ENCODE peak calls at places on chromosomes 1 and 21, in five cellular contexts. F is body of pancreas; N is CD8-positive, alpha-beta T cell; O is cardiac fibroblast; Q is kidney. G is an unnamed sample.

GRCh38 chr1:165633624-165634023 is 2.6 kb downstream of the MGST3 start:
- DNase-seq in O (peak), F (no peak), N (no peak), Q (no peak), G (no peak)

GRCh38 chr1:66641851-66642473 is 108.0 kb downstream of the SGIP1 start:
- DNase-seq in N (no peak), F (no peak), Q (no peak), O (no peak), G (peak)

GRCh38 chr1:61477301-61477700 is 247.6 kb downstream of the TM2D1 start:
- DNase-seq in Q (no peak), O (no peak), F (no peak), N (no peak), G (no peak)

GRCh38 chr1:115296981-115297380 is 41.1 kb downstream of the NGF start:
- DNase-seq in F (no peak), Q (no peak), N (no peak), O (no peak), G (no peak)

GRCh38 chr1:46535063-46535462 is 16.4 kb downstream of the KNCN start:
- DNase-seq in O (no peak), N (no peak), Q (peak), F (peak), G (no peak)

GRCh38 chr1:213484333-213484732 is 433.3 kb downstream of the RPS6KC1 start:
- DNase-seq in N (no peak), Q (no peak), F (no peak), O (no peak), G (no peak)

GRCh38 chr1:190067592-190067991 is 410.1 kb downstream of the BRINP3 start:
- DNase-seq in N (no peak), O (peak), F (no peak), Q (no peak), G (no peak)

GRCh38 chr1:55481634-55482033 is 266.5 kb upstream of the USP24 start:
- DNase-seq in F (no peak), N (no peak), O (no peak), Q (no peak), G (no peak)

GRCh38 chr1:180562582-180562981 is 3.8 kb downstream of the OVAAL start:
- DNase-seq in F (no peak), Q (no peak), N (no peak), O (no peak), G (no peak)

GRCh38 chr1:28447674-28448073 is 58.2 kb upstream of the RCC1 start:
- DNase-seq in F (no peak), Q (no peak), N (no peak), O (no peak), G (no peak)

GRCh38 chr1:187474266-187474665 is 645.5 kb downstream of the PLA2G4A start:
- DNase-seq in O (peak), Q (no peak), N (no peak), F (no peak), G (no peak)

GRCh38 chr1:215279682-215280081 is 197.1 kb downstream of the KCNK2 start:
- DNase-seq in N (no peak), O (no peak), F (no peak), Q (no peak), G (no peak)

GRCh38 chr1:52634111-52634510 is 1.1 kb downstream of the SHISAL2A start:
- DNase-seq in O (no peak), Q (no peak), F (no peak), N (no peak), G (no peak)

GRCh38 chr21:45029298-45029967 is 44.9 kb upstream of the ADARB1 start:
- DNase-seq in N (no peak), Q (peak), O (peak), F (no peak), G (no peak)

GRCh38 chr1:16217061-16217785 is 4.8 kb upstream of the ARHGEF19 start:
- DNase-seq in Q (peak), F (peak), N (peak), O (peak), G (peak)

GRCh38 chr1:168803696-168804510 is 74.9 kb upstream of the DPT start:
- DNase-seq in O (no peak), F (peak), Q (no peak), N (no peak), G (no peak)

GRCh38 chr1:78520216-78520615 is 29.4 kb downstream of the PTGFR start:
- DNase-seq in Q (no peak), O (peak), F (no peak), N (no peak), G (no peak)

GRCh38 chr1:111656093-111657017 is 36.8 kb downstream of the RAP1A start:
- DNase-seq in Q (no peak), N (no peak), O (peak), F (peak), G (peak)

GRCh38 chr1:39655578-39656268 is 16.2 kb downstream of the NT5C1A start:
- DNase-seq in O (no peak), Q (no peak), N (no peak), F (no peak), G (no peak)

GRCh38 chr1:40078512-40079333 is 18.3 kb downstream of the PPT1 start:
- DNase-seq in Q (no peak), O (peak), F (peak), N (peak), G (no peak)

GRCh38 chr1:101025283-101025679 is 303 bp downstream of the DPH5 start:
- DNase-seq in Q (no peak), O (peak), F (no peak), N (no peak), G (no peak)

GRCh38 chr1:181143081-181143859 is 54.8 kb downstream of the IER5 start:
- DNase-seq in N (no peak), Q (no peak), O (no peak), F (no peak), G (no peak)

GRCh38 chr1:230170610-230171009 is 103.6 kb downstream of the GALNT2 start:
- DNase-seq in O (no peak), Q (no peak), N (no peak), F (no peak), G (no peak)

GRCh38 chr1:157272899-157273774 is 134.9 kb upstream of the ETV3 start:
- DNase-seq in Q (no peak), O (no peak), F (no peak), N (no peak), G (no peak)

GRCh38 chr1:173914366-173914871 is 2.7 kb downstream of the SERPINC1 start:
- DNase-seq in F (peak), O (peak), N (no peak), Q (no peak), G (no peak)

GRCh38 chr1:1250828-1251284 is 4.3 kb upstream of the C1QTNF12 start:
- DNase-seq in Q (no peak), O (no peak), F (no peak), N (peak), G (no peak)

GRCh38 chr1:57632401-57632800 is 208.5 kb upstream of the DAB1 start:
- DNase-seq in N (no peak), F (no peak), O (peak), Q (no peak), G (no peak)

GRCh38 chr1:224510880-224511645 is 76.5 kb upstream of the WDR26 start:
- DNase-seq in O (peak), F (no peak), Q (no peak), N (no peak), G (no peak)

GRCh38 chr1:236140705-236141446 is 1.5 kb upstream of the GPR137B start:
- DNase-seq in F (no peak), N (no peak), O (no peak), Q (no peak), G (no peak)

GRCh38 chr1:236139495-236139894 is 2.8 kb upstream of the GPR137B start:
- DNase-seq in F (no peak), O (no peak), N (no peak), Q (no peak), G (no peak)

GRCh38 chr1:236133802-236134201 is 8.5 kb upstream of the GPR137B start:
- DNase-seq in N (no peak), F (no peak), Q (no peak), O (no peak), G (no peak)

GRCh38 chr1:236141447-236142357 is 637 bp upstream of the GPR137B start:
- DNase-seq in O (peak), N (no peak), F (peak), Q (peak), G (no peak)

DNA sequence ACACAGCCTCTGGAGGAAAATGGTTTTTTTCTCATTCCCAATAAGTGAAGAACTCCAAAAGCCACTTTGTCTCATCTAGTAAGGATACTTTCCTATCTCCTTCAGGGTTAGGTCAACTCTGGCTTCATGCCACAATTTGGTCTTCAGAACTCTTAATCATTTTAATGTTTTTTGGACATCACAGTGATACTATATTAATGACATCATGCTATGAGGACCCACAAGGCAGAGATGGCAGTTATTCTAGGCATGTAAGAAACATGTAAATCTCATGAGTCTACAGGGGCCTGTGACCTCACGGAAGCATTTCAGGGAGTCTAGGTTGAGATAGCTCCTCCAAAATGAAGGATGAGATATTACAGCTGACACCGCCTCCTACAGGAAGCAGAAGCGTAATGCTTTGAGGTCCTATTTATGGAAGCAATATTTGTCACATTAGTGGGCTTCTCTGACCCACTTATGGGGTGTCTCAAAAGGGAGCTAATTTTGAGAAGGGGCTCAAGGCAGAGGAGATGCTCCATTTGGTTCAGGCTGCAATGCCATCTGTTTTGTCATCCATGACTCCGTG is 5.0 kb upstream of the GPR137B start:
- DNase-seq in N (no peak), Q (no peak), O (no peak), F (no peak), G (no peak)
- TF ChIP-seq CTCF in N (no peak), Q (no peak), O (no peak), F (no peak), G (no peak)

GRCh38 chr1:228180271-228180987 is 14.8 kb downstream of the IBA57 start:
- DNase-seq in N (no peak), F (no peak), Q (no peak), O (no peak), G (no peak)
- TF ChIP-seq CTCF in N (peak), F (no peak), Q (no peak), O (peak), G (peak)

GRCh38 chr1:43708006-43708412 is 673 bp downstream of the ST3GAL3 start:
- DNase-seq in Q (no peak), O (peak), F (no peak), N (no peak), G (no peak)

GRCh38 chr1:43711049-43711448 is 3.7 kb downstream of the ST3GAL3 start:
- DNase-seq in N (no peak), F (no peak), O (peak), Q (no peak), G (no peak)

GRCh38 chr1:43716559-43717281 is 9.4 kb downstream of the ST3GAL3 start:
- DNase-seq in F (no peak), O (no peak), Q (no peak), N (no peak), G (peak)

GRCh38 chr1:43707191-43708005 is at the start of gene ST3GAL3:
- DNase-seq in N (peak), Q (peak), O (peak), F (peak), G (peak)

DNA sequence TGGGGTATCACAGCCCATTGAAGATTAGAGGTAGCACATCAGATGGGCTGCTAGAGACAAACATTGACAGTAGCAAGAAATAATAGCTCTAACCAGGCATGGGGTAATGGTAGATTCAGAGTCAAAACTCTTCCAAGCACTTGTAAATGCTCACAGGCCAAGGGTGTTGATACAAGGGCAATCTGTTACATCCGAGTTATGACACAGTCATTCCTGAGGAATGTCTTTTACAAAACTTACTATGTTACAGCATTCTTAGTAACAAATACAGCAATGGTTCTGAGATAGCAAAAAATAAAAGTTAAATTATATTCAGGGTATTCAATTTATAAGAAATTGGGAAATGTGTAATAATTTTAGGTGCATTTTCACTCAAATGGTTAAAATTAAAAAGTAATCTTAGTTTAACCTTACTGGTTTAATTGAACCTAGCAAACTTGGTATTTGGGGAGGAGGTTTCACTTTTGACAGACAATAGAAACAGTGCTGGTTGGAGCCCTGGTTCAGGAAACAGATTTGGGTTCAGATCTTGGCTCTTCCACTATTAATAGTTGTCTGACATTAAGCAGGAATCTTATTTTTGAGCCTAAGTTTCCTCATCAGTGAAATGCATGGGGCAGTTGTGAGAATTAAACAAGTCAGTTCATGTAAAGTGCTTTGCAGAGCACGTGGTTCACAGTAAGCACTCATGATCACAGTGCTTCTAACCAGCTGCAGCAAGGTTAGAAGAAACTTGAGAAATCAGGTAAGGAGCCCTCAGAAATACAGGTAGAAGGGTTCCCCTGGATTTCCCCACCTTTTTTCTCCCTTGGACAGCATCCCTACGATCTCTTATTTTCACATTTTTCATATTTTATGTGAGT is 4.4 kb downstream of the ST3GAL3 start:
- DNase-seq in O (peak), Q (no peak), F (no peak), N (no peak), G (peak)
- TF ChIP-seq CTCF in O (no peak), Q (no peak), F (no peak), N (no peak), G (no peak)

GRCh38 chr1:204357551-204357950 is 2.2 kb downstream of the PLEKHA6 start:
- DNase-seq in F (no peak), Q (no peak), O (peak), N (no peak), G (no peak)
- TF ChIP-seq CTCF in F (no peak), Q (no peak), O (no peak), N (no peak), G (no peak)

GRCh38 chr21:35368326-35368725 is 319.2 kb upstream of the RUNX1 start:
- DNase-seq in F (no peak), N (no peak), Q (no peak), O (no peak), G (no peak)
- TF ChIP-seq CTCF in F (no peak), N (no peak), Q (no peak), O (no peak), G (no peak)

GRCh38 chr21:40466893-40467483 is 380.0 kb downstream of the DSCAM start:
- DNase-seq in O (peak), F (peak), N (no peak), Q (no peak), G (no peak)
- TF ChIP-seq CTCF in O (no peak), F (peak), N (no peak), Q (peak), G (peak)

GRCh38 chr1:2867087-2867425 is 65.6 kb upstream of the TTC34 start:
- DNase-seq in O (no peak), Q (peak), N (no peak), F (no peak), G (no peak)

GRCh38 chr1:2868571-2868970 is 67.1 kb upstream of the TTC34 start:
- DNase-seq in N (no peak), Q (no peak), F (no peak), O (no peak), G (no peak)

GRCh38 chr1:2865571-2866414 is 64.3 kb upstream of the TTC34 start:
- DNase-seq in F (no peak), N (no peak), O (no peak), Q (peak), G (no peak)

GRCh38 chr1:2866415-2867086 is 65.1 kb upstream of the TTC34 start:
- DNase-seq in F (no peak), Q (peak), O (no peak), N (no peak), G (no peak)

GRCh38 chr1:2867861-2868260 is 66.4 kb upstream of the TTC34 start:
- DNase-seq in Q (no peak), O (no peak), F (no peak), N (no peak), G (no peak)
- TF ChIP-seq CTCF in Q (no peak), O (no peak), F (no peak), N (no peak), G (no peak)

DNA sequence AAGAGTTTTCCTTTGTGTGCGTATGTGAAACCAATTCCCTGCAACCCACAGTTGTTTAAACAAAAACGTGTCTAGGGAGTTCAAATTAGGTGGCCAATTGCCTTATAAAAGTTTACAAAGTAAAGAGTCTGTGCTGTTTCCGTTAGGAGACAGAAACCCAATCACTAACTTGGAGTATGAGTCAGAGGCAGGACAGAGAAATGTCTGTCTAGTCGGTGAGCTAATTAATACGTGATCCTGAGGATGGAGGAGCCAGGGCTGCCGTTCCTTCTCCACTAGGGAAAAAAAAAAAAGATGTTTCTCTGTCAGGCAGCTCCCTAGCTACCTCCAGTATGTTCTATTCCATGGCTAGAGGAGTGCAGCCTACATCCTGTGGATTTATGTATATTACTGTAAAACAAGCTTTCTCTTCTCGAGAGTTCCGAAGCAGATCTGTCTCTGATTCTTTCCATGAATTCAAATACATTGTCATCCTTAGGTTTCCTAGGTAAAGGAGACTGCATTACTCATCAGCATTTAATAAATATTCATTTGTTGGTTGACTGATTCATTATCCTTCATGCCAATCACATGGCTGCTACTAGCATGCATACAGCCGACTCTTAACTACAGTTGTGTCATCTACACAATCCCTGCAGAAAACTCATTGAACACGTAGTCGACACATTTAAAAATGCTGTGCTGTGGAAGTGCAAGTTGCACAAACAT is 430.6 kb downstream of the KIF26B start:
- DNase-seq in F (no peak), N (no peak), Q (no peak), O (peak), G (peak)
- TF ChIP-seq CTCF in F (no peak), N (no peak), Q (no peak), O (no peak), G (no peak)

DNA sequence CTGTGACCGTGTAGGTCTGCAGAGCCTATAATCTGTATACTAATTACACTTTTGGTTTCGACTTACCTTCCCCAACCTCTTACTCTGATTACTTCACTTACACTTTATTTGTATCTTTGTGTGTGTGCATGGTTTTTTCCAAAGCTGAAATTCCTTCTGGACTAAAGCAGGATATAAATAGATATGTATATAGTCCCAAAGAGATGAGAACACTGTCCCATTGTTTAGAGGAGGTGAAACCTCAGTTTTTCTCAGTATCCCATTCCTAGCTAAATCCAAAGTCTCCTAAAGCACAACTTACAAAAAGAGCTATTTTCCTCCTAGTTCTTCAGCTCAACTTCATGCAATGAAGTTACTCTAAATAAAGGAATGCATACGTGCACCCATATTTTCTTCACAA is 442.2 kb downstream of the SMYD3 start:
- DNase-seq in N (no peak), O (no peak), Q (no peak), F (no peak), G (no peak)
- TF ChIP-seq CTCF in N (no peak), O (no peak), Q (no peak), F (no peak), G (no peak)

DNA sequence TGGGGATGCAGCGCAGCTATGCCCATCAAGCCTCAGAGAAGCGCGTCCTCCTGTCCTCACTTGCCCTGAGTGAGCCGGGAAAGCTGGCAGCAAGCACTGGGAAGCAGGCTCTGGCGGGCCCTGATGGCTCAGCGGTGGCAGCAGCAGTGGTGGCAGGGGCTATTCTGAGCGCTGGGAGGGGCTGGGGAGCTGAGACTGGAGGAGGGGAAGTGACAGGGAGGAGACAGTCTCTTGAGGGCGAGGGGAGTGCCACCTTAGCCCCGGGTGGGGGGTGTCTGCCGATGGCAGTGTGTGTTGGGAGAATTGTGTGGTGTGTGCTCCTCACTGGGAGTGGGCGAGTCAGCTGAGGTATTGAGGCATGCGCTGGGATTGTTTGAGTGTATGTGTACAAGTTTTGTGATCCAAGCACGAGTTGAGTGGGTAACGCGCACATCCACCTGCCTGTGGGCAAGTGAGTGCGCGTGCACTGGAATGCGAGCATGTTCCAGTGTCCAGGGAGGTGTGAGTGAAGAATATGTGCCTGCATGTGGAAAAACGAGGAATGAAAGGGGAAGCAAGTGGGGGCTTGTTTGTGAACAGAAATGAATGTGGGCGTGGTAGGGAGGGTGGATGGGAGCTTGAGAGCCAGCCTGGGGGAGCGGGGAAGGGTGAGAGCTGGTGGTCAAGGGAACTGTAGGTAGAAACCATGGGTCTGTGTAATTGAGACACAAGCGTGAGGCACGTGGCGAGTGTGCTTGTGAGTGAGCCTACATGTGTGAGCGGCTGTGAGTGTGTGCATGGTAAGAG is 2.9 kb upstream of the FOXO6 start:
- DNase-seq in O (no peak), F (no peak), Q (no peak), N (no peak), G (no peak)
- TF ChIP-seq CTCF in O (no peak), F (no peak), Q (no peak), N (no peak), G (no peak)

G was measured in AG09319.